ENCODE peak calls at places on chromosomes 2 and 18, in eight cellular contexts. S is IMR-90, U is sigmoid colon, T is gastrocnemius medialis, Q is spleen, V is body of pancreas, B is stomach, C is prostate gland. Z is an unnamed sample. For H3K4me1 and H3K27me3, the result is how much of the 10 kb centered on the place peaks cover.

GRCh38 chr2:10490806-10491291 is 42.7 kb upstream of the ODC1 start:
- DNase-seq in S (no peak), Q (peak), C (no peak), U (peak), V (no peak), T (no peak), B (peak), Z (no peak)

GRCh38 chr2:170143045-170143717 is 34.8 kb upstream of the MYO3B start:
- DNase-seq in C (no peak), V (no peak), Q (no peak), T (no peak), S (no peak), B (no peak), U (no peak), Z (no peak)

GRCh38 chr2:240966906-240967680 is 31.3 kb upstream of the SNED1 start:
- DNase-seq in U (peak), V (no peak), C (no peak), T (no peak), S (no peak), B (peak), Q (peak), Z (no peak)

GRCh38 chr2:52710810-52711618 is 1056.6 kb upstream of the CHAC2 start:
- DNase-seq in S (no peak), U (no peak), C (no peak), B (no peak), Q (no peak), V (no peak), T (no peak), Z (no peak)

GRCh38 chr2:177403822-177404221 is 11.2 kb downstream of the AGPS start:
- DNase-seq in S (no peak), C (no peak), T (no peak), Q (no peak), U (no peak), V (no peak), B (no peak), Z (no peak)

GRCh38 chr2:216652566-216652965 is 19.3 kb downstream of the IGFBP2 start:
- DNase-seq in B (no peak), U (no peak), Q (no peak), V (no peak), S (no peak), C (no peak), T (no peak), Z (no peak)

GRCh38 chr2:178317807-178318206 is 123.5 kb downstream of the OSBPL6 start:
- DNase-seq in B (no peak), U (no peak), C (no peak), V (no peak), Q (no peak), T (no peak), S (no peak), Z (no peak)

GRCh38 chr2:166665991-166666940 is 172.2 kb upstream of the SCN7A start:
- DNase-seq in V (no peak), Q (no peak), B (no peak), S (peak), U (no peak), T (no peak), C (no peak), Z (no peak)

GRCh38 chr2:227365833-227366232 is 13.3 kb downstream of the TM4SF20 start:
- DNase-seq in V (no peak), C (no peak), B (no peak), Q (no peak), U (no peak), T (no peak), S (peak), Z (no peak)

GRCh38 chr2:237790353-237790752 is 8.2 kb upstream of the RBM44 start:
- DNase-seq in V (no peak), Q (no peak), C (no peak), S (peak), U (no peak), T (no peak), B (no peak), Z (no peak)

GRCh38 chr18:76491436-76491800 is 3.6 kb downstream of the ZNF516 start:
- DNase-seq in U (peak), T (peak), C (peak), Q (peak), B (peak), V (peak), S (peak), Z (peak)

GRCh38 chr2:182726473-182726872 is 10.4 kb downstream of the DNAJC10 start:
- DNase-seq in B (no peak), U (no peak), S (no peak), Q (no peak), V (no peak), C (no peak), T (no peak), Z (no peak)

GRCh38 chr2:231684314-231685223 is 23.8 kb upstream of the PTMA start:
- DNase-seq in B (no peak), U (peak), S (no peak), T (no peak), Q (peak), C (no peak), V (peak), Z (peak)

GRCh38 chr2:158546412-158547144 is 89.8 kb downstream of the PKP4 start:
- DNase-seq in B (no peak), S (no peak), V (no peak), C (no peak), T (no peak), U (no peak), Q (no peak), Z (no peak)

GRCh38 chr2:216006164-216006663 is 7.1 kb downstream of the MREG start:
- DNase-seq in U (no peak), B (no peak), C (peak), V (no peak), S (no peak), T (no peak), Q (peak), Z (no peak)

GRCh38 chr2:216687646-216688045 is 7.7 kb downstream of the IGFBP5 start:
- DNase-seq in V (no peak), U (peak), S (no peak), Q (no peak), T (no peak), C (no peak), B (no peak), Z (no peak)

GRCh38 chr18:995641-996040 is 91.0 kb downstream of the ADCYAP1 start:
- DNase-seq in Q (no peak), U (no peak), C (no peak), S (peak), B (no peak), T (no peak), V (no peak), Z (no peak)

GRCh38 chr18:79529991-79530390 is 134.3 kb downstream of the NFATC1 start:
- DNase-seq in Q (peak), T (no peak), S (no peak), C (no peak), V (no peak), U (peak), B (no peak), Z (no peak)

GRCh38 chr2:114940785-114941458 is 498.5 kb downstream of the DPP10 start:
- DNase-seq in S (no peak), C (no peak), V (no peak), T (no peak), U (no peak), B (no peak), Q (no peak), Z (no peak)

GRCh38 chr2:31142106-31142505 is 3.9 kb upstream of the GALNT14 start:
- DNase-seq in T (no peak), S (no peak), U (no peak), C (no peak), V (no peak), B (no peak), Q (no peak), Z (no peak)

GRCh38 chr2:13260401-13260800 is 543.7 kb downstream of the TRIB2 start:
- DNase-seq in S (no peak), C (no peak), Q (no peak), T (no peak), U (no peak), B (no peak), V (no peak), Z (no peak)

GRCh38 chr18:79610461-79611039 is 69.1 kb upstream of the CTDP1 start:
- DNase-seq in C (no peak), V (no peak), T (no peak), B (no peak), Q (peak), S (no peak), U (peak), Z (no peak)

GRCh38 chr2:25324251-25324650 is 17.5 kb downstream of the DNMT3A start:
- DNase-seq in Q (no peak), S (no peak), C (no peak), V (no peak), U (no peak), T (no peak), B (no peak), Z (no peak)

GRCh38 chr2:200308001-200308400 is 1.5 kb downstream of the SPATS2L start:
- DNase-seq in S (peak), T (no peak), C (no peak), V (no peak), U (no peak), B (no peak), Q (no peak), Z (no peak)

GRCh38 chr2:173869830-173870229 is 95.3 kb downstream of the SP3 start:
- DNase-seq in Q (no peak), V (no peak), B (no peak), C (no peak), U (no peak), T (no peak), S (no peak), Z (no peak)

GRCh38 chr2:71223767-71224333 is 3.1 kb downstream of the PAIP2B start:
- DNase-seq in T (peak), V (peak), B (peak), C (peak), Q (no peak), U (peak), S (peak), Z (peak)

GRCh38 chr2:105853354-105854088 is 108.8 kb downstream of the NCK2 start:
- DNase-seq in Q (no peak), V (no peak), U (no peak), S (no peak), T (no peak), C (peak), B (no peak), Z (no peak)

GRCh38 chr18:51150430-51150746 is 47.1 kb downstream of the MEX3C start:
- DNase-seq in S (no peak), U (no peak), C (no peak), T (no peak), V (no peak), Q (no peak), B (no peak), Z (no peak)

GRCh38 chr2:203819434-203820133 is 48.0 kb upstream of the CTLA4 start:
- DNase-seq in S (no peak), C (no peak), B (peak), Q (no peak), U (no peak), T (peak), V (peak), Z (no peak)

GRCh38 chr18:902179-902718 is 2.4 kb upstream of the ADCYAP1 start:
- DNase-seq in U (no peak), C (no peak), T (no peak), S (no peak), B (no peak), V (no peak), Q (no peak), Z (no peak)

GRCh38 chr18:13313006-13313661 is 94.6 kb downstream of the LDLRAD4 start:
- DNase-seq in C (no peak), S (no peak), V (no peak), U (no peak), Q (no peak), T (no peak), B (peak), Z (no peak)

DNA sequence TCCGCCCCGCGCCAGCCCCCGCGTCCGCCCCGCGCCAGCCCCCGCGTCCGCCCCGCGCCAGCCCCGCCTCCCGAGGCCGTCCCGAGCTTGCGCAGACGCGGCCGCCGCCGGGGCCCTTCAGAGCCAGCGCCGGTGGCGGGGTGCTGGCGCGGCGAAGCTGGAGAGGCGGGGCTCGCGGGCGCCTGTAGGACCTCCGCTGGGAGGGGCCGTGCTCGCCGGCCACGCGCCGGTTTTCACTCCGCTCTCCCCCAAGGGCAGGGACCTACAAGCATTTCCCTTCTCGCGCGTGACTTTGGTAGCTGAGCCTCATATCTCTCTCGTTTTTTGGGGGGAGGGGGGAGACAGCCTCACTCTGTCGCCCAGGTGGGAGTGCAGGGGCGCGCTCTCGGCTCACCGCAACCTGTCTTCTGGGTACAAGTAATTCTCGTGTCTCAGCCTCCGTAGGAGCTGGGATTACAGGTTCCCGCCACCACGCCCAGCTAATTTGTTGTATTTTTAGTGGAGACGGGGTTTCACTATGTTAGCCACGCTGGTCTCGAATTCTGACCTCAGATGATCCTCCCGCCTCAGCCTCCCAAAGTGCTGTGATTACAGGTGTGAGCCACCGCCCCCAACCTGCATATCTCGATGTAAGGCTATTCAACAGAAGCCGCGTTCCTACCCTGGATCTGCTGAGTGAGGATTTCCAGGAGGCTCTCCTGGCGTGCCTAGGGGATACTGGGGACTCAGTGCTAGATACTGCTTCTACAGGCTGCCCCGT is at the start of gene ZNF514:
- DNase-seq in U (peak), T (peak), Q (peak), S (peak), V (peak), C (peak), B (peak), Z (peak)
- TF ChIP-seq POLR2A in U (no peak), T (no peak), Q (no peak), S (no peak), V (peak), C (no peak), B (no peak), Z (peak)

GRCh38 chr2:60312618-60313017 is 240.8 kb downstream of the BCL11A start:
- DNase-seq in S (no peak), V (no peak), Q (no peak), C (no peak), U (no peak), B (no peak), T (no peak), Z (no peak)
- H3K4me1 ChIP-seq in S (under half), V (under half), Q (under half), C (under half), U (under half), B (under half), T (under half), Z (under half)

GRCh38 chr2:45005261-45006002 is 3.8 kb downstream of the SIX2 start:
- DNase-seq in U (no peak), S (no peak), T (no peak), Q (no peak), C (no peak), B (no peak), V (no peak), Z (no peak)
- H3K27me3 ChIP-seq in U (half or more), S (half or more), T (under half), Q (half or more), C (under half), B (half or more), V (under half), Z (under half)

GRCh38 chr2:85605406-85606115 is 3.1 kb upstream of the TMEM150A start:
- DNase-seq in B (no peak), C (no peak), Q (no peak), S (peak), U (peak), T (no peak), V (no peak), Z (peak)
- TF ChIP-seq POLR2A in B (no peak), C (no peak), Q (no peak), S (no peak), U (no peak), T (no peak), V (no peak), Z (no peak)

GRCh38 chr2:64931536-64932326 is 57.5 kb upstream of the SLC1A4 start:
- DNase-seq in T (no peak), Q (peak), V (no peak), B (no peak), S (no peak), C (no peak), U (peak), Z (no peak)

GRCh38 chr2:64929329-64929728 is 59.9 kb upstream of the SLC1A4 start:
- DNase-seq in C (no peak), S (no peak), T (no peak), U (no peak), V (no peak), B (no peak), Q (no peak), Z (no peak)

GRCh38 chr2:64932327-64933216 is 56.6 kb upstream of the SLC1A4 start:
- DNase-seq in Q (no peak), B (no peak), U (peak), V (no peak), C (no peak), T (no peak), S (no peak), Z (no peak)

GRCh38 chr2:64934530-64934929 is 54.7 kb upstream of the SLC1A4 start:
- DNase-seq in T (no peak), Q (no peak), V (no peak), B (no peak), C (no peak), U (peak), S (no peak), Z (no peak)

GRCh38 chr2:64930159-64930558 is 59.0 kb upstream of the SLC1A4 start:
- DNase-seq in V (no peak), C (no peak), Q (no peak), U (no peak), S (no peak), T (no peak), B (no peak), Z (no peak)
- H3K4me1 ChIP-seq in V (under half), C (under half), Q (under half), U (under half), S (under half), T (under half), B (under half), Z (under half)

GRCh38 chr18:37572736-37573135 is 7.1 kb upstream of the CELF4 start:
- DNase-seq in B (no peak), C (no peak), U (no peak), S (no peak), T (no peak), V (no peak), Q (no peak), Z (no peak)

GRCh38 chr18:37575646-37576045 is 10.0 kb upstream of the CELF4 start:
- DNase-seq in Q (no peak), T (no peak), V (no peak), U (no peak), B (no peak), C (no peak), S (no peak), Z (no peak)

GRCh38 chr18:37571266-37571665 is 5.7 kb upstream of the CELF4 start:
- DNase-seq in Q (no peak), T (no peak), V (no peak), B (no peak), C (no peak), S (no peak), U (no peak), Z (no peak)

GRCh38 chr18:37577051-37577611 is 11.5 kb upstream of the CELF4 start:
- DNase-seq in Q (no peak), T (no peak), C (no peak), B (no peak), S (no peak), U (no peak), V (no peak), Z (no peak)

DNA sequence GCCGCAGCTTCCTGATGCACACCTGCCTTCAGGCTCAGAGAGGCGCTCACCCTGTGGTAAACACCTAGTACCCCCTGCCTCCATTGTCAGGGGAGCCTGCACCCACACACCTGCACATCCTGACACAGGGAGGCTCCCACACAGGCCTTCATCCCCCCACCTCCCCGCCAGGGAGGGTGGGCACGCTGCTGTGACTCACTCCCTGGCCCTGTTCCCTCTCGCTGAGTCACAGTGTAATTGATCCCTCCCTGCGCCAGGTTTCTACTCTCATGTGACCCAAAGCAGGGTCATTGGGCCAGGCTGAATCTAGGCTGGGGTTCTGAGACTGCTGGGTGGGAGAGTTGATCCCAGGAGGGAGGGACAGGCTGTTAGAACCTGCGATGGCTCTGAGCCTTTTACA is 8.5 kb upstream of the CELF4 start:
- DNase-seq in U (no peak), T (no peak), S (no peak), V (no peak), C (no peak), Q (no peak), B (no peak), Z (no peak)
- H3K27me3 ChIP-seq in U (under half), T (under half), S (under half), V (under half), C (under half), Q (under half), B (half or more), Z (under half)

GRCh38 chr2:118835739-118836410 is 11.6 kb downstream of the EN1 start:
- DNase-seq in T (peak), U (no peak), C (no peak), S (no peak), Q (peak), B (peak), V (no peak), Z (no peak)
- TF ChIP-seq POLR2A in T (no peak), U (no peak), C (no peak), S (no peak), Q (no peak), B (no peak), V (no peak), Z (no peak)

GRCh38 chr2:68369340-68369734 is 4.3 kb downstream of the PLEK start:
- DNase-seq in S (no peak), C (no peak), T (no peak), B (no peak), V (no peak), Q (no peak), U (no peak), Z (no peak)
- H3K4me1 ChIP-seq in S (under half), C (under half), T (under half), B (under half), V (under half), Q (under half), U (under half), Z (under half)